ENCODE peak calls at places on chromosomes 2 and 18, in four cellular contexts. A is RPMI8226, N is M059J, Z is pancreas. X is an unnamed sample.

GRCh38 chr18:75923169-75923568 is 495.7 kb upstream of the SMIM21 start:
- DNase-seq in A (no peak), N (peak), Z (peak), X (peak)

GRCh38 chr18:42339324-42339723 is 384.3 kb downstream of the PIK3C3 start:
- DNase-seq in A (no peak), N (peak), Z (no peak), X (no peak)

GRCh38 chr2:9258953-9259399 is 52.4 kb downstream of the ASAP2 start:
- DNase-seq in A (no peak), N (no peak), Z (no peak), X (no peak)

GRCh38 chr2:176642074-176642473 is 372.8 kb downstream of the MTX2 start:
- DNase-seq in A (no peak), N (peak), Z (no peak), X (peak)

GRCh38 chr2:114201781-114202180 is 240.7 kb upstream of the DPP10 start:
- DNase-seq in A (no peak), N (peak), Z (no peak), X (peak)

GRCh38 chr2:145096582-145096981 is 576.7 kb upstream of the ZEB2 start:
- DNase-seq in A (no peak), N (peak), Z (no peak), X (peak)

GRCh38 chr2:15306706-15307105 is 254.4 kb downstream of the NBAS start:
- DNase-seq in A (no peak), N (no peak), Z (no peak), X (no peak)

GRCh38 chr2:17759805-17760204 is 5.9 kb downstream of the GEN1 start:
- DNase-seq in A (no peak), N (no peak), Z (no peak), X (no peak)

GRCh38 chr2:47173986-47174730 is 19.1 kb upstream of the STPG4 start:
- DNase-seq in A (no peak), N (no peak), Z (no peak), X (peak)

GRCh38 chr2:105384861-105385260 is 14.0 kb downstream of the FHL2 start:
- DNase-seq in A (peak), N (no peak), Z (no peak), X (no peak)

GRCh38 chr18:33184178-33184577 is 256.3 kb downstream of the CCDC178 start:
- DNase-seq in A (no peak), N (no peak), Z (no peak), X (no peak)

GRCh38 chr2:49080681-49081080 is 73.6 kb downstream of the FSHR start:
- DNase-seq in A (no peak), N (no peak), Z (no peak), X (no peak)

GRCh38 chr2:120347387-120348010 is 1.6 kb downstream of the INHBB start:
- DNase-seq in A (peak), N (peak), Z (no peak), X (no peak)

GRCh38 chr2:231541605-231542509 is 11.6 kb upstream of the NMUR1 start:
- DNase-seq in A (peak), N (no peak), Z (no peak), X (peak)

GRCh38 chr2:230668939-230669303 is 43.7 kb upstream of the CAB39 start:
- DNase-seq in A (no peak), N (no peak), Z (no peak), X (no peak)

GRCh38 chr2:20108655-20109396 is 57.4 kb upstream of the LAPTM4A start:
- DNase-seq in A (no peak), N (peak), Z (no peak), X (no peak)

GRCh38 chr2:31260870-31261269 is 26.9 kb downstream of the EHD3 start:
- DNase-seq in A (no peak), N (no peak), Z (no peak), X (no peak)

GRCh38 chr2:37877457-37878315 is 47.4 kb upstream of the RMDN2 start:
- DNase-seq in A (peak), N (peak), Z (no peak), X (peak)

GRCh38 chr18:9323750-9324445 is 10.7 kb upstream of the TWSG1 start:
- DNase-seq in A (no peak), N (peak), Z (peak), X (peak)

GRCh38 chr18:6591491-6591890 is 138.0 kb upstream of the ARHGAP28 start:
- DNase-seq in A (no peak), N (no peak), Z (no peak), X (no peak)

GRCh38 chr2:206353685-206354084 is 79.2 kb downstream of the ZDBF2 start:
- DNase-seq in A (no peak), N (peak), Z (no peak), X (peak)

GRCh38 chr2:60519259-60519863 is 34.1 kb downstream of the BCL11A start:
- DNase-seq in A (no peak), N (no peak), Z (no peak), X (no peak)

GRCh38 chr2:11578986-11579774 is 45.3 kb downstream of the GREB1 start:
- DNase-seq in A (no peak), N (no peak), Z (no peak), X (no peak)

GRCh38 chr2:216219866-216220265 is 110.7 kb downstream of the XRCC5 start:
- DNase-seq in A (no peak), N (no peak), Z (no peak), X (no peak)

GRCh38 chr2:117771969-117772630 is 42.4 kb upstream of the DDX18 start:
- DNase-seq in A (peak), N (peak), Z (no peak), X (peak)

GRCh38 chr2:85758361-85759256 is 4.8 kb downstream of the ATOH8 start:
- DNase-seq in A (peak), N (no peak), Z (peak), X (no peak)

GRCh38 chr18:48675912-48676311 is 137.1 kb downstream of the CTIF start:
- DNase-seq in A (no peak), N (no peak), Z (no peak), X (no peak)

GRCh38 chr18:26495267-26495666 is 53.1 kb downstream of the KCTD1 start:
- DNase-seq in A (no peak), N (no peak), Z (no peak), X (no peak)

GRCh38 chr2:213989207-213989606 is 421.6 kb upstream of the VWC2L start:
- DNase-seq in A (no peak), N (no peak), Z (no peak), X (no peak)

GRCh38 chr2:9201185-9201891 is 5.3 kb upstream of the ASAP2 start:
- DNase-seq in A (no peak), N (peak), Z (no peak), X (peak)

GRCh38 chr2:190343500-190344274 is at the start of gene INPP1:
- DNase-seq in A (peak), N (peak), Z (peak), X (peak)

GRCh38 chr2:56286936-56287335 is 103.1 kb downstream of the CCDC85A start:
- DNase-seq in A (no peak), N (peak), Z (no peak), X (no peak)

GRCh38 chr2:228728961-228729360 is 542.1 kb downstream of the PID1 start:
- DNase-seq in A (no peak), N (peak), Z (no peak), X (peak)

GRCh38 chr18:65124633-65125032 is 626.2 kb upstream of the CDH7 start:
- DNase-seq in A (no peak), N (peak), Z (no peak), X (peak)

GRCh38 chr18:55546873-55547704 is 40.9 kb downstream of the TCF4 start:
- DNase-seq in A (no peak), N (peak), Z (no peak), X (peak)

GRCh38 chr2:16727256-16727655 is 61.6 kb upstream of the CYRIA start:
- DNase-seq in A (no peak), N (no peak), Z (no peak), X (no peak)

GRCh38 chr18:73793386-73793785 is 354.2 kb downstream of the FBXO15 start:
- DNase-seq in A (no peak), N (peak), Z (no peak), X (peak)

GRCh38 chr18:63025251-63025710 is 294.3 kb downstream of the BCL2 start:
- DNase-seq in A (peak), N (peak), Z (no peak), X (no peak)

X was measured in RPMI7951.